ENCODE peak calls at places on chromosomes 4 and X, in nine cellular contexts. I, R, T, F, C, Y, Q, L and O are unnamed samples.

GRCh38 chrX:18542897-18543296 is 117.5 kb downstream of the CDKL5 start:
- DNase-seq in I (no peak), R (no peak), T (no peak), F (no peak), C (no peak), Y (no peak), Q (no peak), L (no peak), O (no peak)

GRCh38 chrX:100648601-100649417 is 4.8 kb downstream of the SRPX2 start:
- DNase-seq in I (no peak), R (no peak), T (no peak), F (peak), C (no peak), Y (peak), Q (no peak), L (peak), O (no peak)

GRCh38 chr4:149343614-149344013 is 472.0 kb downstream of the IQCM start:
- DNase-seq in I (no peak), R (no peak), T (no peak), F (no peak), C (no peak), Y (no peak), Q (no peak), L (peak), O (no peak)

GRCh38 chr4:3483471-3483921 is 20.4 kb downstream of the DOK7 start:
- DNase-seq in I (no peak), R (no peak), T (no peak), F (no peak), C (no peak), Y (no peak), Q (no peak), L (no peak), O (no peak)

GRCh38 chrX:153063315-153063714 is 7.0 kb downstream of the PNMA3 start:
- DNase-seq in I (no peak), R (no peak), T (no peak), F (no peak), C (no peak), Y (no peak), Q (no peak), L (no peak), O (no peak)

GRCh38 chr4:150242820-150243458 is 164.7 kb downstream of the DCLK2 start:
- DNase-seq in I (peak), R (no peak), T (no peak), F (peak), C (peak), Y (peak), Q (no peak), L (peak), O (no peak)

GRCh38 chr4:107930821-107931774 is at the start of gene CYP2U1:
- DNase-seq in I (peak), R (peak), T (peak), F (peak), C (peak), Y (peak), Q (peak), L (peak), O (peak)

GRCh38 chrX:1059576-1060561 is 152.6 kb downstream of the CRLF2 start:
- DNase-seq in I (no peak), R (no peak), T (no peak), F (no peak), C (no peak), Y (no peak), Q (no peak), L (no peak), O (no peak)

DNA sequence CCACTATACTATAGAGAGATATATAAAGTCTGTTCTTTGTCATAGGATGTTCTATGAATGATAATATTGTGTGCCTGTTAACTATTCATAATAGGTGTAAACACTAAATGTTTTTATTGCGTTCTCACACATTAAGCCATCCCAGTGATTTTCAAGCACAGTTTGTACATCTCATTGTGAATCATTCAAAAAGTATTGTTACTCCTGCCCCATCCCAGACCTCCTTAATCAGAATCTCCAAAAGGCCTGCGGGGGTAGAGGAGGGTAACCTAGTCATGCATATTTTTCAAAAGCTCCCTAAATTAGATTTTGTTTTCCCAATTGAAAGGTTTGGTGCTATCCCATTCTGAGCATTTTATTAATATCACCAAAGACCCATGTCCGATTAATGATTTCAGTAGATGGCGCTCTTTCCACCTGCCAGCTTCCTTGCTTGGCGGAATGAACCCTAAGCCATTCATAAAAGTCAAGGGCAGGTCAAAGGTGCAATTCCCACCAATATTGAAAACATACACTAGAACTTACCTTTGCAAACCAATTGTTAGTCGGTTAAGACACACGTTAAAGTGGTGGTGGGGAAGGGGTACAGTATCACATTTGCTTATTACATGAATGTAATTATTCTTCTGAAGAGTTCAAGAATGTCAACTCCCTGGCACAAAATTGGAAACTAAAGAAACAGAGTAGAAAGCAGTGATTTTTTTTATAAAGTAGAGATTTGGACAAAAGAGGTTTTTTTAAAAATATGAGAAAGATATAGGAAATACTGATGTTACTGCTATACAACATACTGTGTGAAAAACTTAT is 5.8 kb upstream of the TET2 start:
- DNase-seq in I (peak), R (no peak), T (no peak), F (no peak), C (peak), Y (peak), Q (no peak), L (peak), O (no peak)
- TF ChIP-seq CTCF in I (peak), R (peak), T (peak), F (peak), C (peak), Y (peak), Q (no peak), L (peak), O (peak)

GRCh38 chr4:69617083-69617694 is 22.3 kb downstream of the UGT2A2 start:
- DNase-seq in I (peak), R (no peak), T (no peak), F (no peak), C (peak), Y (peak), Q (no peak), L (peak), O (no peak)
- TF ChIP-seq CTCF in I (peak), R (no peak), T (peak), F (no peak), C (peak), Y (no peak), Q (peak), L (peak), O (peak)

GRCh38 chr4:24884925-24885324 is 27.9 kb downstream of the CCDC149 start:
- DNase-seq in I (no peak), R (no peak), T (no peak), F (no peak), C (no peak), Y (no peak), Q (no peak), L (no peak), O (no peak)
- TF ChIP-seq CTCF in I (no peak), R (no peak), T (no peak), F (no peak), C (no peak), Y (no peak), Q (no peak), L (no peak), O (no peak)

GRCh38 chrX:30307466-30307865 is 1.7 kb downstream of the NR0B1 start:
- DNase-seq in I (no peak), R (no peak), T (no peak), F (no peak), C (no peak), Y (no peak), Q (no peak), L (no peak), O (no peak)

GRCh38 chrX:30310429-30311206 is 1.4 kb upstream of the NR0B1 start:
- DNase-seq in I (no peak), R (no peak), T (no peak), F (no peak), C (no peak), Y (no peak), Q (no peak), L (no peak), O (no peak)

GRCh38 chrX:30309139-30309571 is at the start of gene NR0B1:
- DNase-seq in I (peak), R (no peak), T (no peak), F (peak), C (no peak), Y (no peak), Q (peak), L (no peak), O (no peak)

GRCh38 chrX:30304866-30305265 is 4.3 kb downstream of the NR0B1 start:
- DNase-seq in I (no peak), R (no peak), T (no peak), F (no peak), C (no peak), Y (no peak), Q (no peak), L (peak), O (no peak)

DNA sequence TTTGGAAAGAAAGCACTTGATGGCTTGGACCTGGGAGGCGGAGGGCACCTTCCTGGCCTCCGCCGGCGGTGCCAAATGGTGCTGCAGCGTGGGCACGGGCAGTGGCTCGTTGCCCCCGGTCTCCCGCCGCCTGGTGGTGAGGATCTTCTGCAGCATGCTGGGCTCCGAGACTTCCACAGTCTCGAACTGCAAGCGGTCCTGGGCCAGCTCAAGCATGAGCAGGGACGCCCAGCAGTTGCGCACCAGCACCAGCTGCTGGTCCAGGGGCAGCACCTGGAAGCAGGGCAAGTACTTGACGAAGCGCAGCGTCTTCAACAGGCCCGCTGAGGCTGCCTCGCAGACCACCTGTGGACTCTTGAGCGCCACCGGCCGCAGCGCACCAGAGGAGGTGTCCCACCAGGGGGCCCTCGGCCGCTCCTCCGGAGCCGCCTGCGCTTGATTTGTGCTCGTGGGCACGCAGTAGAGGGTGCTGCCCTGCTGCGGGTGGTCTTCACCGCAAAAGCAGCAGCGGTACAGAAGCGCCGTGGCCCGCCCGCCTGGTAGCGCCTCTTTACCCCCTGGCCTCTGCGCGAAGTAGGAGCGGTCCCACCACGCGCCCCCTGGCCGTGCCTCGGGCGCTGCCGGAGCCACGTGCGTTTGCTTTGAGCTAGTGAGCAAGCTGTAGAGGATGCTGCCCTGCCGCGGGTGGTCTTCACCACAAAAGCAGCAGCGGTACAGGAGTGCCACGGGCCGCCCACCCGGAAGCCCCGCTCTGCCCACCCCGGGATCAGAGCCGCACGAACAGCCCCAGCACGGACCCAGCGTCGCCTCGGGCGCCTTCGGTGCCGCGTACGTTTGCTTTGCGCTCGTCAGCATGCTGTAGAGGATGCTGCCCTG is 689 bp downstream of the NR0B1 start:
- DNase-seq in I (peak), R (peak), T (peak), F (peak), C (no peak), Y (no peak), Q (peak), L (peak), O (no peak)
- TF ChIP-seq CTCF in I (peak), R (no peak), T (peak), F (peak), C (no peak), Y (no peak), Q (peak), L (peak), O (peak)